ENCODE peak calls at places on chromosomes 5 and 9, in nine cellular contexts. I is activated naive CD4-positive, alpha-beta T cell; P is heart left ventricle; V is neural crest cell; J is neuronal stem cell; U is CD4-positive, CD25-positive, alpha-beta regulatory T cell; O is substantia nigra; N is stimulated activated CD4-positive, alpha-beta T cell treated with anti-CD3 and anti-CD28 coated beads, TNF-alpha, amount 100 ng/mL, for 1 hour; E is aorta. Q is an unnamed sample.

GRCh38 chr5:146340260-146341081 is 1.8 kb downstream of the POU4F3 start:
- DNase-seq in I (no peak), N (no peak), E (peak; percentile 75), V (peak; percentile 78), J (peak; percentile 81), U (peak; percentile 37), O (peak; percentile 12), P (peak; percentile 59), Q (peak; percentile 53)

GRCh38 chr9:108473209-108474112 is 382.3 kb downstream of the ACTL7B start:
- DNase-seq in N (no peak), U (no peak), E (no peak), P (peak; percentile 31), O (no peak), V (no peak), I (no peak), J (no peak), Q (no peak)

GRCh38 chr5:111454198-111454606 is 58.1 kb downstream of the STARD4 start:
- DNase-seq in J (no peak), P (no peak), V (no peak), O (no peak), U (no peak), N (no peak), E (no peak), I (no peak), Q (no peak)

GRCh38 chr9:134699343-134699740 is 57.7 kb downstream of the COL5A1 start:
- DNase-seq in J (no peak), O (no peak), P (no peak), I (no peak), V (no peak), E (no peak), N (no peak), U (no peak), Q (no peak)

GRCh38 chr9:128523199-128523925 is 18.8 kb downstream of the GLE1 start:
- DNase-seq in E (no peak), N (no peak), U (no peak), J (no peak), P (peak; percentile 33), V (peak; percentile 3), O (peak; percentile 28), I (no peak), Q (no peak)

GRCh38 chr5:171867786-171868185 is 82.2 kb downstream of the SMIM23 start:
- DNase-seq in E (no peak), P (no peak), V (no peak), I (no peak), N (no peak), J (no peak), U (no peak), O (no peak), Q (no peak)

GRCh38 chr5:88824141-88824540 is 58.8 kb downstream of the MEF2C start:
- DNase-seq in U (no peak), E (no peak), I (no peak), P (no peak), V (no peak), O (no peak), J (no peak), N (no peak), Q (no peak)

GRCh38 chr5:133287500-133287899 is 235.7 kb downstream of the HSPA4 start:
- DNase-seq in J (peak; percentile 6), E (no peak), V (peak; percentile 47), O (peak; percentile 59), I (no peak), N (no peak), P (no peak), U (peak; percentile 6), Q (no peak)

GRCh38 chr9:127344373-127344995 is 52.5 kb upstream of the SLC2A8 start:
- DNase-seq in U (no peak), V (no peak), E (no peak), N (no peak), I (no peak), J (no peak), P (no peak), O (no peak), Q (no peak)

GRCh38 chr5:169650701-169651331 is 13.7 kb downstream of the DOCK2 start:
- DNase-seq in O (no peak), I (no peak), U (peak; percentile 77), J (no peak), V (no peak), E (no peak), N (no peak), P (no peak), Q (no peak)

GRCh38 chr9:108580021-108580439 is 275.8 kb downstream of the ACTL7B start:
- DNase-seq in I (no peak), P (no peak), N (no peak), J (no peak), E (no peak), U (no peak), V (no peak), O (peak; percentile 12), Q (no peak)

GRCh38 chr5:57841671-57842375 is 359.2 kb upstream of the ACTBL2 start:
- DNase-seq in N (no peak), V (no peak), O (no peak), P (peak; percentile 28), I (no peak), U (no peak), E (no peak), J (peak; percentile 50), Q (no peak)

GRCh38 chr9:99474186-99474585 is 252.1 kb downstream of the SEC61B start:
- DNase-seq in V (no peak), J (no peak), P (peak; percentile 36), E (no peak), U (no peak), I (no peak), O (no peak), N (no peak), Q (no peak)

GRCh38 chr5:179220716-179221115 is 124.5 kb downstream of the ADAMTS2 start:
- DNase-seq in O (no peak), I (no peak), V (no peak), J (no peak), P (no peak), E (no peak), N (no peak), U (no peak), Q (no peak)

GRCh38 chr5:16666140-16666860 is 49.5 kb upstream of the RETREG1 start:
- DNase-seq in P (no peak), E (no peak), U (no peak), V (no peak), I (no peak), J (no peak), O (no peak), N (no peak), Q (no peak)

GRCh38 chr9:4344946-4345345 is 45.1 kb upstream of the GLIS3 start:
- DNase-seq in I (no peak), P (no peak), E (no peak), U (peak; percentile 24), O (no peak), V (no peak), N (no peak), J (no peak), Q (no peak)

GRCh38 chr5:110288766-110289165 is 437.7 kb downstream of the TMEM232 start:
- DNase-seq in P (no peak), N (no peak), I (no peak), U (no peak), V (no peak), J (no peak), E (no peak), O (no peak), Q (no peak)

GRCh38 chr5:172606156-172606785 is 34.8 kb upstream of the NEURL1B start:
- DNase-seq in V (no peak), N (no peak), E (no peak), I (no peak), U (no peak), J (no peak), P (peak; percentile 44), O (no peak), Q (no peak)

GRCh38 chr9:116027096-116027495 is 126.5 kb upstream of the PAPPA start:
- DNase-seq in U (no peak), V (no peak), P (no peak), I (no peak), N (no peak), O (no peak), J (no peak), E (no peak), Q (no peak)

GRCh38 chr5:32233696-32234447 is 59.8 kb upstream of the GOLPH3 start:
- DNase-seq in P (no peak), V (no peak), E (peak; percentile 55), J (no peak), I (no peak), N (no peak), O (no peak), U (no peak), Q (no peak)

GRCh38 chr9:122392714-122393113 is 21.9 kb downstream of the PTGS1 start:
- DNase-seq in E (no peak), V (no peak), J (no peak), I (no peak), P (no peak), N (no peak), O (no peak), U (no peak), Q (no peak)